ENCODE peak calls at places on chromosomes 4 and X, in eight cellular contexts. One of them, this sample, is unnamed.

GRCh38 chr4:8303485-8304281 is 34.1 kb downstream of the HTRA3 start:
- DNase-seq in PC-3: peak; percentile 90
- DNase-seq in hepatocyte: peak; percentile 59
- DNase-seq in GM23338: no peak
- DNase-seq in MM.1S: no peak
- DNase-seq in GM23248: peak; percentile 99
- DNase-seq in SK-N-SH: no peak
- DNase-seq in HCT116: peak; percentile 62
- DNase-seq in this sample: no peak

GRCh38 chrX:103254171-103254824 is 657 bp downstream of the TCEAL8 start:
- DNase-seq in PC-3: peak; percentile 40
- DNase-seq in hepatocyte: peak; percentile 73
- DNase-seq in GM23338: peak; percentile 95
- DNase-seq in MM.1S: peak; percentile 37
- DNase-seq in GM23248: peak; percentile 59
- DNase-seq in SK-N-SH: peak; percentile 55
- DNase-seq in HCT116: peak; percentile 48
- DNase-seq in this sample: peak; percentile 73

GRCh38 chr4:661231-661630 is 12.8 kb downstream of the ATP5ME start:
- DNase-seq in PC-3: no peak
- DNase-seq in hepatocyte: no peak
- DNase-seq in GM23338: no peak
- DNase-seq in MM.1S: no peak
- DNase-seq in GM23248: no peak
- DNase-seq in SK-N-SH: no peak
- DNase-seq in HCT116: no peak
- DNase-seq in this sample: no peak

GRCh38 chr4:108622828-108623227 is 2.5 kb downstream of the RPL34 start:
- DNase-seq in PC-3: no peak
- DNase-seq in hepatocyte: no peak
- DNase-seq in GM23338: no peak
- DNase-seq in MM.1S: no peak
- DNase-seq in GM23248: no peak
- DNase-seq in SK-N-SH: no peak
- DNase-seq in HCT116: no peak
- DNase-seq in this sample: no peak

GRCh38 chr4:159105063-159105414 is 2.2 kb downstream of the RAPGEF2 start:
- DNase-seq in PC-3: peak; percentile 44
- DNase-seq in hepatocyte: peak; percentile 16
- DNase-seq in GM23338: no peak
- DNase-seq in MM.1S: no peak
- DNase-seq in GM23248: peak; percentile 77
- DNase-seq in SK-N-SH: no peak
- DNase-seq in HCT116: no peak
- DNase-seq in this sample: no peak

GRCh38 chr4:128301979-128302378 is 14.4 kb upstream of the PGRMC2 start:
- DNase-seq in PC-3: no peak
- DNase-seq in hepatocyte: no peak
- DNase-seq in GM23338: no peak
- DNase-seq in MM.1S: no peak
- DNase-seq in GM23248: no peak
- DNase-seq in SK-N-SH: no peak
- DNase-seq in HCT116: no peak
- DNase-seq in this sample: no peak

GRCh38 chr4:20318899-20319291 is 67.2 kb downstream of the SLIT2 start:
- DNase-seq in PC-3: no peak
- DNase-seq in hepatocyte: no peak
- DNase-seq in GM23338: no peak
- DNase-seq in MM.1S: no peak
- DNase-seq in GM23248: no peak
- DNase-seq in SK-N-SH: no peak
- DNase-seq in HCT116: no peak
- DNase-seq in this sample: no peak

GRCh38 chrX:21708116-21708515 is 49.8 kb downstream of the SMPX start:
- DNase-seq in PC-3: peak; percentile 4
- DNase-seq in hepatocyte: no peak
- DNase-seq in GM23338: peak; percentile 36
- DNase-seq in MM.1S: no peak
- DNase-seq in GM23248: peak; percentile 5
- DNase-seq in SK-N-SH: no peak
- DNase-seq in HCT116: no peak
- DNase-seq in this sample: no peak

GRCh38 chr4:155610143-155610542 is 56.5 kb upstream of the GUCY1A1 start:
- DNase-seq in PC-3: no peak
- DNase-seq in hepatocyte: no peak
- DNase-seq in GM23338: no peak
- DNase-seq in MM.1S: no peak
- DNase-seq in GM23248: no peak
- DNase-seq in SK-N-SH: no peak
- DNase-seq in HCT116: no peak
- DNase-seq in this sample: no peak

GRCh38 chr4:15792974-15793373 is 14.8 kb downstream of the CD38 start:
- DNase-seq in PC-3: no peak
- DNase-seq in hepatocyte: no peak
- DNase-seq in GM23338: no peak
- DNase-seq in MM.1S: no peak
- DNase-seq in GM23248: no peak
- DNase-seq in SK-N-SH: no peak
- DNase-seq in HCT116: no peak
- DNase-seq in this sample: no peak

GRCh38 chrX:57677132-57677858 is 2.8 kb downstream of the NLRP2B start:
- DNase-seq in PC-3: no peak
- DNase-seq in hepatocyte: no peak
- DNase-seq in GM23338: no peak
- DNase-seq in MM.1S: peak; percentile 23
- DNase-seq in GM23248: no peak
- DNase-seq in SK-N-SH: no peak
- DNase-seq in HCT116: no peak
- DNase-seq in this sample: no peak

GRCh38 chr4:5798447-5798846 is 87.4 kb downstream of the EVC start:
- DNase-seq in PC-3: no peak
- DNase-seq in hepatocyte: no peak
- DNase-seq in GM23338: no peak
- DNase-seq in MM.1S: no peak
- DNase-seq in GM23248: peak; percentile 28
- DNase-seq in SK-N-SH: no peak
- DNase-seq in HCT116: no peak
- DNase-seq in this sample: no peak

GRCh38 chr4:123257563-123257962 is 139.0 kb upstream of the SPRY1 start:
- DNase-seq in PC-3: no peak
- DNase-seq in hepatocyte: no peak
- DNase-seq in GM23338: no peak
- DNase-seq in MM.1S: no peak
- DNase-seq in GM23248: no peak
- DNase-seq in SK-N-SH: no peak
- DNase-seq in HCT116: no peak
- DNase-seq in this sample: no peak

GRCh38 chr4:123256901-123257300 is 139.7 kb upstream of the SPRY1 start:
- DNase-seq in PC-3: no peak
- DNase-seq in hepatocyte: no peak
- DNase-seq in GM23338: no peak
- DNase-seq in MM.1S: no peak
- DNase-seq in GM23248: no peak
- DNase-seq in SK-N-SH: no peak
- DNase-seq in HCT116: no peak
- DNase-seq in this sample: no peak

GRCh38 chr4:123259676-123260428 is 136.7 kb upstream of the SPRY1 start:
- DNase-seq in PC-3: no peak
- DNase-seq in hepatocyte: no peak
- DNase-seq in GM23338: no peak
- DNase-seq in MM.1S: no peak
- DNase-seq in GM23248: no peak
- DNase-seq in SK-N-SH: no peak
- DNase-seq in HCT116: no peak
- DNase-seq in this sample: no peak

GRCh38 chr4:123262080-123262479 is 134.5 kb upstream of the SPRY1 start:
- DNase-seq in PC-3: no peak
- DNase-seq in hepatocyte: no peak
- DNase-seq in GM23338: no peak
- DNase-seq in MM.1S: no peak
- DNase-seq in GM23248: no peak
- DNase-seq in SK-N-SH: no peak
- DNase-seq in HCT116: no peak
- DNase-seq in this sample: no peak

DNA sequence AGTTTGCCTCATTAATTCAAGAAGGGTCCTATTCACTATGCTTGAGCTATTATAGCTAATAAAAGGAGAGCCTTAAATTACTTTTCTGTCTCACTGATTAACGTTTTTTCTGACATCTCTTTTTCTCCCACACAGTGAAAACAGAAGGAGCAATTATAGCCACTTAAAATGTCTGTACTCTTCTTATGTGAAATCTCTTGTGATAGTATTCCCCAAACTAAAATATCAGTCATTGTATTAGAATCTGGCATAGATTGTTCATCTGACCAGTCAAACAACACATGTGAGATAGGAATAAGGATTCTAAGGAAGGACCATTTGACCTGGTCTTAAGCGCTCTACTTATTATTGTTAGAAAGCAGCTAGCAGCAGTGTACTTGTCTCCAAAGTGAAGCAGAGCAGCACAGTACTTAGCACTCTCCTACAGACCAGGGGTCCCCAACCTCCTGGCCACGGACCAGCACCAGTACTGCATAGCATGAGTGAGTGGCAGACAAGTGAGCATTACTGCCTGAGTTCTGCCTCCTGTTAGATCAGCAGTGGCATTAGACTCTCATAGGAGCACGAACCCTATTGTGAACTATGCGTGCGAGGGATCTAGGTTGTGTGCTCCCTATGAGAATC is 136.1 kb upstream of the SPRY1 start:
- DNase-seq in PC-3: no peak
- DNase-seq in hepatocyte: no peak
- DNase-seq in GM23338: no peak
- DNase-seq in MM.1S: no peak
- DNase-seq in GM23248: no peak
- DNase-seq in SK-N-SH: no peak
- DNase-seq in HCT116: no peak
- DNase-seq in this sample: no peak
- H3K4me1 ChIP-seq in PC-3: peaks cover 7% of the 10 kb centered on the region
- H3K4me1 ChIP-seq in hepatocyte: no peaks in the 10 kb centered on the region
- H3K4me1 ChIP-seq in GM23338: no peaks in the 10 kb centered on the region
- H3K4me1 ChIP-seq in MM.1S: no peaks in the 10 kb centered on the region
- H3K4me1 ChIP-seq in GM23248: no peaks in the 10 kb centered on the region
- H3K4me1 ChIP-seq in SK-N-SH: peaks cover 7% of the 10 kb centered on the region
- H3K4me1 ChIP-seq in HCT116: no peaks in the 10 kb centered on the region
- H3K4me1 ChIP-seq in this sample: peaks cover 7% of the 10 kb centered on the region

GRCh38 chr4:146969126-146969525 is 23.5 kb upstream of the TTC29 start:
- DNase-seq in PC-3: no peak
- DNase-seq in hepatocyte: no peak
- DNase-seq in GM23338: no peak
- DNase-seq in MM.1S: no peak
- DNase-seq in GM23248: no peak
- DNase-seq in SK-N-SH: no peak
- DNase-seq in HCT116: no peak
- DNase-seq in this sample: no peak
- TF ChIP-seq EZH2phosphoT487 in PC-3: no peak
- TF ChIP-seq EZH2phosphoT487 in hepatocyte: no peak
- TF ChIP-seq EZH2phosphoT487 in GM23338: no peak
- TF ChIP-seq EZH2phosphoT487 in MM.1S: no peak
- TF ChIP-seq EZH2phosphoT487 in GM23248: no peak
- TF ChIP-seq EZH2phosphoT487 in SK-N-SH: no peak
- TF ChIP-seq EZH2phosphoT487 in HCT116: no peak
- TF ChIP-seq EZH2phosphoT487 in this sample: no peak

GRCh38 chr4:93960916-93961315 is 132.4 kb downstream of the ATOH1 start:
- DNase-seq in PC-3: no peak
- DNase-seq in hepatocyte: no peak
- DNase-seq in GM23338: no peak
- DNase-seq in MM.1S: no peak
- DNase-seq in GM23248: no peak
- DNase-seq in SK-N-SH: no peak
- DNase-seq in HCT116: no peak
- DNase-seq in this sample: no peak

DNA sequence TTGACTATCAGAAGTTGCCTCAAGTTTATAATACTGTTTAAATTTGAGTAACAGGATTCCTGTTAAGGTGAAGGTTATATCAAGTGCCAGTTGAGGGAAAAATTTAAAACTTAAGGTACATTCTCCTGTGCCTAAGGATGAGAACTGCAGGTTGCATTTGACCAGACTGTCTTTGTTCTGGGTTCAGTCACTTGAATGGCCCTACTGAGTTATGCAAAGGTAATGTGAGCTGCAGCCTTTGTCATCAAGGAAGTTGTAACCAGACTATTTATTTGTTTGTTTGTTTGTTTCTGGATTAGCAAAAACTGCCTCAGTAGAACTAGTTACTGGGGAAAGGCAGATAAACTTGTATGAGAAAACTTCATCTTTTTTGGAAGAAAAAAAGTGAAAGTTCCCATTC is 131.9 kb downstream of the ATOH1 start:
- DNase-seq in PC-3: no peak
- DNase-seq in hepatocyte: no peak
- DNase-seq in GM23338: peak; percentile 47
- DNase-seq in MM.1S: no peak
- DNase-seq in GM23248: no peak
- DNase-seq in SK-N-SH: no peak
- DNase-seq in HCT116: no peak
- DNase-seq in this sample: no peak
- H3K4me1 ChIP-seq in PC-3: no peaks in the 10 kb centered on the region
- H3K4me1 ChIP-seq in hepatocyte: no peaks in the 10 kb centered on the region
- H3K4me1 ChIP-seq in GM23338: peaks cover 16% of the 10 kb centered on the region
- H3K4me1 ChIP-seq in MM.1S: no peaks in the 10 kb centered on the region
- H3K4me1 ChIP-seq in GM23248: no peaks in the 10 kb centered on the region
- H3K4me1 ChIP-seq in SK-N-SH: no peaks in the 10 kb centered on the region
- H3K4me1 ChIP-seq in HCT116: no peaks in the 10 kb centered on the region
- H3K4me1 ChIP-seq in this sample: no peaks in the 10 kb centered on the region

GRCh38 chrX:143581260-143581659 is 54.6 kb downstream of the SLITRK4 start:
- DNase-seq in PC-3: no peak
- DNase-seq in hepatocyte: no peak
- DNase-seq in GM23338: no peak
- DNase-seq in MM.1S: peak; percentile 63
- DNase-seq in GM23248: no peak
- DNase-seq in SK-N-SH: no peak
- DNase-seq in HCT116: no peak
- DNase-seq in this sample: no peak

DNA sequence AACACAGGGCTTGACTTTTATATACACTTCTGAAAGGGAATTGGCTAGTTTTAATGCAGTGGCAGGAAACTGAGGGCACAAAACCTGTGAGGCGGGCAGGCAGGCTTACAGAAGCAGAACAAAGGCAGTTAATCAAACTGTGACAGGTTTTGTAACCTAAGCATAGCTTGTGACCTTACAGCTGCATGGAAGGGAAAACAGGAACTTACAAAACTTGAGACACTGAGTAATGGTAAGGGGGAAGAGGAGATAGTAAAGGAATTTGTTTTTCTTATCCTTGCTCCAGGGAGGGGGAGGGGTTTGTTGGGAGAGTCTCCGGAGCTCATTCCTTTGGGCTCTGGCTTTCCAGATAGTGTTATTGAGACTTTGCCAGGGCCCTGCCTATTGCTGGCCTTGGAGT is 55.6 kb downstream of the SLITRK4 start:
- DNase-seq in PC-3: peak; percentile 47
- DNase-seq in hepatocyte: peak; percentile 29
- DNase-seq in GM23338: no peak
- DNase-seq in MM.1S: peak; percentile 14
- DNase-seq in GM23248: no peak
- DNase-seq in SK-N-SH: no peak
- DNase-seq in HCT116: no peak
- DNase-seq in this sample: peak; percentile 5
- TF ChIP-seq EZH2phosphoT487 in PC-3: no peak
- TF ChIP-seq EZH2phosphoT487 in hepatocyte: no peak
- TF ChIP-seq EZH2phosphoT487 in GM23338: no peak
- TF ChIP-seq EZH2phosphoT487 in MM.1S: no peak
- TF ChIP-seq EZH2phosphoT487 in GM23248: no peak
- TF ChIP-seq EZH2phosphoT487 in SK-N-SH: no peak
- TF ChIP-seq EZH2phosphoT487 in HCT116: no peak
- TF ChIP-seq EZH2phosphoT487 in this sample: no peak

This sample was measured in OCI-LY7.